ENCODE peak calls at places on chromosomes 7 and 10, in seven cellular contexts. One of them, this sample, is unnamed.

GRCh38 chr10:80497187-80498038 is 40.3 kb upstream of the SH2D4B start:
- DNase-seq in fibroblast of lung: peak
- DNase-seq in fibroblast of pulmonary artery: peak
- DNase-seq in cardiac muscle cell: peak
- DNase-seq in astrocyte of the spinal cord: peak
- DNase-seq in AG04449: no peak
- DNase-seq in thyroid gland: peak
- DNase-seq in this sample: peak

GRCh38 chr10:73908853-73909611 is 1.9 kb upstream of the PLAU start:
- DNase-seq in fibroblast of lung: peak
- DNase-seq in fibroblast of pulmonary artery: peak
- DNase-seq in cardiac muscle cell: peak
- DNase-seq in astrocyte of the spinal cord: peak
- DNase-seq in AG04449: peak
- DNase-seq in thyroid gland: peak
- DNase-seq in this sample: peak

GRCh38 chr10:98800263-98800662 is 353.5 kb upstream of the HPS1 start:
- DNase-seq in fibroblast of lung: no peak
- DNase-seq in fibroblast of pulmonary artery: no peak
- DNase-seq in cardiac muscle cell: no peak
- DNase-seq in astrocyte of the spinal cord: no peak
- DNase-seq in AG04449: no peak
- DNase-seq in thyroid gland: no peak
- DNase-seq in this sample: no peak

GRCh38 chr7:13231216-13231615 is 543.8 kb downstream of the ARL4A start:
- DNase-seq in fibroblast of lung: no peak
- DNase-seq in fibroblast of pulmonary artery: no peak
- DNase-seq in cardiac muscle cell: no peak
- DNase-seq in astrocyte of the spinal cord: no peak
- DNase-seq in AG04449: no peak
- DNase-seq in thyroid gland: no peak
- DNase-seq in this sample: no peak

GRCh38 chr10:81570878-81571794 is 303.9 kb upstream of the NRG3 start:
- DNase-seq in fibroblast of lung: no peak
- DNase-seq in fibroblast of pulmonary artery: no peak
- DNase-seq in cardiac muscle cell: no peak
- DNase-seq in astrocyte of the spinal cord: no peak
- DNase-seq in AG04449: no peak
- DNase-seq in thyroid gland: no peak
- DNase-seq in this sample: no peak

GRCh38 chr10:44306762-44307161 is 78.1 kb downstream of the CXCL12 start:
- DNase-seq in fibroblast of lung: no peak
- DNase-seq in fibroblast of pulmonary artery: no peak
- DNase-seq in cardiac muscle cell: no peak
- DNase-seq in astrocyte of the spinal cord: no peak
- DNase-seq in AG04449: no peak
- DNase-seq in thyroid gland: peak
- DNase-seq in this sample: no peak

GRCh38 chr7:135338151-135338550 is 104.5 kb downstream of the STRA8 start:
- DNase-seq in fibroblast of lung: no peak
- DNase-seq in fibroblast of pulmonary artery: no peak
- DNase-seq in cardiac muscle cell: no peak
- DNase-seq in astrocyte of the spinal cord: no peak
- DNase-seq in AG04449: no peak
- DNase-seq in thyroid gland: peak
- DNase-seq in this sample: no peak

GRCh38 chr10:104242545-104242944 is 10.4 kb upstream of the CFAP43 start:
- DNase-seq in fibroblast of lung: no peak
- DNase-seq in fibroblast of pulmonary artery: no peak
- DNase-seq in cardiac muscle cell: no peak
- DNase-seq in astrocyte of the spinal cord: no peak
- DNase-seq in AG04449: no peak
- DNase-seq in thyroid gland: no peak
- DNase-seq in this sample: no peak

GRCh38 chr7:151408839-151409554 is 841 bp downstream of the WDR86 start:
- DNase-seq in fibroblast of lung: peak
- DNase-seq in fibroblast of pulmonary artery: peak
- DNase-seq in cardiac muscle cell: peak
- DNase-seq in astrocyte of the spinal cord: no peak
- DNase-seq in AG04449: no peak
- DNase-seq in thyroid gland: peak
- DNase-seq in this sample: peak

GRCh38 chr10:95566121-95566520 is 5.0 kb upstream of the SORBS1 start:
- DNase-seq in fibroblast of lung: no peak
- DNase-seq in fibroblast of pulmonary artery: no peak
- DNase-seq in cardiac muscle cell: no peak
- DNase-seq in astrocyte of the spinal cord: no peak
- DNase-seq in AG04449: no peak
- DNase-seq in thyroid gland: no peak
- DNase-seq in this sample: no peak

GRCh38 chr7:55286666-55287065 is 78.5 kb upstream of the LANCL2 start:
- DNase-seq in fibroblast of lung: no peak
- DNase-seq in fibroblast of pulmonary artery: no peak
- DNase-seq in cardiac muscle cell: no peak
- DNase-seq in astrocyte of the spinal cord: no peak
- DNase-seq in AG04449: no peak
- DNase-seq in thyroid gland: no peak
- DNase-seq in this sample: no peak

GRCh38 chr7:91242097-91242846 is 22.0 kb upstream of the FZD1 start:
- DNase-seq in fibroblast of lung: peak
- DNase-seq in fibroblast of pulmonary artery: peak
- DNase-seq in cardiac muscle cell: peak
- DNase-seq in astrocyte of the spinal cord: peak
- DNase-seq in AG04449: no peak
- DNase-seq in thyroid gland: no peak
- DNase-seq in this sample: peak

GRCh38 chr10:132958886-132959295 is 16.5 kb upstream of the CFAP46 start:
- DNase-seq in fibroblast of lung: no peak
- DNase-seq in fibroblast of pulmonary artery: no peak
- DNase-seq in cardiac muscle cell: no peak
- DNase-seq in astrocyte of the spinal cord: no peak
- DNase-seq in AG04449: no peak
- DNase-seq in thyroid gland: peak
- DNase-seq in this sample: no peak

GRCh38 chr7:122148081-122148480 is 4.0 kb upstream of the AASS start:
- DNase-seq in fibroblast of lung: no peak
- DNase-seq in fibroblast of pulmonary artery: no peak
- DNase-seq in cardiac muscle cell: no peak
- DNase-seq in astrocyte of the spinal cord: no peak
- DNase-seq in AG04449: no peak
- DNase-seq in thyroid gland: no peak
- DNase-seq in this sample: no peak

GRCh38 chr7:158400601-158401225 is 186.9 kb downstream of the PTPRN2 start:
- DNase-seq in fibroblast of lung: no peak
- DNase-seq in fibroblast of pulmonary artery: no peak
- DNase-seq in cardiac muscle cell: no peak
- DNase-seq in astrocyte of the spinal cord: no peak
- DNase-seq in AG04449: no peak
- DNase-seq in thyroid gland: no peak
- DNase-seq in this sample: no peak

GRCh38 chr10:122078965-122079401 is 90.0 kb downstream of the TACC2 start:
- DNase-seq in fibroblast of lung: no peak
- DNase-seq in fibroblast of pulmonary artery: no peak
- DNase-seq in cardiac muscle cell: peak
- DNase-seq in astrocyte of the spinal cord: no peak
- DNase-seq in AG04449: no peak
- DNase-seq in thyroid gland: no peak
- DNase-seq in this sample: no peak
- H3K4me3 ChIP-seq in fibroblast of lung: no peak
- H3K4me3 ChIP-seq in fibroblast of pulmonary artery: no peak
- H3K4me3 ChIP-seq in cardiac muscle cell: no peak
- H3K4me3 ChIP-seq in astrocyte of the spinal cord: no peak
- H3K4me3 ChIP-seq in AG04449: no peak
- H3K4me3 ChIP-seq in thyroid gland: no peak
- H3K4me3 ChIP-seq in this sample: no peak

DNA sequence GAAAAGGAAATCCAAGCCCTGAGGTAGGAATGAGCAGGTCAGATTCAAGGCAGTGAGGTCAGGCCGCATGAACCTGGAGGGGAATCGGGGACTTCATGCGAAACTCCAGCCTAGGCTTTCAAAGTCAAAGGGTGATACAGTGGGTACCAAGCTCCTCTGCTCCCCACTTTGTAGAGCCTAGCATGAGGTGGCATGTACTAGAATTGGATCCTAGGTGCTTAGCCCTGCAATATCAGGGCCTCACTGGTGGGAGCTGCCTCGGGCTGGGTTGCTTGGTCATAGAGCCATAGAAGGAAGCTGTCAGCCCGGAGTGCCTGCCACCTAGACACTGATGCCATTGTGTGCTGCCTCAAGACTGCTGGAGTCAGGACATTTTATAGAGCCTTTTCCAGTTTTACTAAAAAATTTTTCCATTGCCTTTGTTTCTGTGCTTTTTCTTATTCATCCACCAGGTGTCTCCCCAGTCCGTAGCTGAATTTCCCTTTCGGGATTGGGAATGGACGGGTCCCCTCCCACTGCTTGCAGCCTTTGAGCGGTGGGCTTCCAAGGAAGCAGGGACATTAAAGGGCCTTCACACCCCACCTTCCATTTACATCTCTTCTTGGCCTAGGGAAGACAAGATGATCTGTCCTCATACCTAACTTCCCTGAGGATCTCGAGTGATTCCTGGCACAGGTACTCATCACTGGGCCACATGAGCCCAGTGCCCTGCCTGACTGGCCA is 5.5 kb upstream of the LZTS2 start:
- DNase-seq in fibroblast of lung: no peak
- DNase-seq in fibroblast of pulmonary artery: peak
- DNase-seq in cardiac muscle cell: peak
- DNase-seq in astrocyte of the spinal cord: peak
- DNase-seq in AG04449: no peak
- DNase-seq in thyroid gland: peak
- DNase-seq in this sample: peak
- TF ChIP-seq CTCF in fibroblast of lung: peak
- TF ChIP-seq CTCF in fibroblast of pulmonary artery: peak
- TF ChIP-seq CTCF in cardiac muscle cell: peak
- TF ChIP-seq CTCF in astrocyte of the spinal cord: peak
- TF ChIP-seq CTCF in AG04449: peak
- TF ChIP-seq CTCF in thyroid gland: peak
- TF ChIP-seq CTCF in this sample: peak

GRCh38 chr7:124031406-124031805 is 1.5 kb downstream of the TMEM229A start:
- DNase-seq in fibroblast of lung: no peak
- DNase-seq in fibroblast of pulmonary artery: no peak
- DNase-seq in cardiac muscle cell: no peak
- DNase-seq in astrocyte of the spinal cord: no peak
- DNase-seq in AG04449: no peak
- DNase-seq in thyroid gland: no peak
- DNase-seq in this sample: no peak

GRCh38 chr7:124033807-124034753 is 1.2 kb upstream of the TMEM229A start:
- DNase-seq in fibroblast of lung: no peak
- DNase-seq in fibroblast of pulmonary artery: no peak
- DNase-seq in cardiac muscle cell: no peak
- DNase-seq in astrocyte of the spinal cord: no peak
- DNase-seq in AG04449: no peak
- DNase-seq in thyroid gland: no peak
- DNase-seq in this sample: no peak

GRCh38 chr7:124033093-124033806 is 383 bp upstream of the TMEM229A start:
- DNase-seq in fibroblast of lung: no peak
- DNase-seq in fibroblast of pulmonary artery: peak
- DNase-seq in cardiac muscle cell: peak
- DNase-seq in astrocyte of the spinal cord: no peak
- DNase-seq in AG04449: no peak
- DNase-seq in thyroid gland: peak
- DNase-seq in this sample: no peak

GRCh38 chr7:124031919-124032318 is 948 bp downstream of the TMEM229A start:
- DNase-seq in fibroblast of lung: no peak
- DNase-seq in fibroblast of pulmonary artery: no peak
- DNase-seq in cardiac muscle cell: no peak
- DNase-seq in astrocyte of the spinal cord: no peak
- DNase-seq in AG04449: no peak
- DNase-seq in thyroid gland: no peak
- DNase-seq in this sample: no peak

DNA sequence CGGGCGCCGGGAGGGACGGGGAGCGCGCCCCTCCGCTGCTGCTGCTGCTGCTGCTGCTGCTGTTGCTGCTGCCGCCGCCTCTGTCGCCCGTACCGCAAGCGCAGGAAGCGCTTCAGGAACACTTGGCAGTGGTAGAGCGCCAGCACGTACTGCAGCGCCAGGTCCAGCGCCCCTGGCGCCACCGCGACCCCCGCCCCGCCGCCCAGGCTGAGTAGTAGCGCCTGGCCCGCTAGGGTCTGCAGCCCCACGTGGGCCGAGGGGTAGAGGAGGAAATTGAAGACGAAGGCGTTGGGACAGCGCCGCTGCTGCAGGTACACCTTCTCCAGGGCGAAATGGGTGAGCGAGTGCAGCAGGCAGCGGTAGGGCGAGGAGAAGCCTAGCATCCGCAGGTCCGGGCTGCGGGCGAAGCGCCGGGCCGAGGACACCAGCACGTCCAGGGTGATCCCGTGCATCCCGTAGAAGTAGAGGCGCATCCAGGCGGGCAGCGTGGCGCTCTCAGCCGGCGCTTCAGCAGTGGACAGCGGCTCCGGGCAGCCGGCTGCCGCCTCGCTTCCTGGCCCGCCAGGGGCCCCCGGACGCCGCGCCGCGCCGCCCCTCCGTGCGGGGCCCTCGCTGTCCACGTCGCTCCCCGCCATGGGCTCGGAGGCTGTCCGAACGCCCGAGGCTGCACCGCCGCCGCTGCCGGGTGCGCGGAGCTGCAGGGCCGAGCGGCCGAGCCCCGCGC is at the start of gene TMEM229A:
- DNase-seq in fibroblast of lung: peak
- DNase-seq in fibroblast of pulmonary artery: peak
- DNase-seq in cardiac muscle cell: peak
- DNase-seq in astrocyte of the spinal cord: peak
- DNase-seq in AG04449: no peak
- DNase-seq in thyroid gland: peak
- DNase-seq in this sample: peak
- H3K4me3 ChIP-seq in fibroblast of lung: no peak
- H3K4me3 ChIP-seq in fibroblast of pulmonary artery: peak
- H3K4me3 ChIP-seq in cardiac muscle cell: peak
- H3K4me3 ChIP-seq in astrocyte of the spinal cord: peak
- H3K4me3 ChIP-seq in AG04449: no peak
- H3K4me3 ChIP-seq in thyroid gland: peak
- H3K4me3 ChIP-seq in this sample: peak

GRCh38 chr10:123807444-123808035 is 84.1 kb downstream of the CPXM2 start:
- DNase-seq in fibroblast of lung: no peak
- DNase-seq in fibroblast of pulmonary artery: peak
- DNase-seq in cardiac muscle cell: peak
- DNase-seq in astrocyte of the spinal cord: no peak
- DNase-seq in AG04449: no peak
- DNase-seq in thyroid gland: no peak
- DNase-seq in this sample: no peak
- TF ChIP-seq CTCF in fibroblast of lung: no peak
- TF ChIP-seq CTCF in fibroblast of pulmonary artery: no peak
- TF ChIP-seq CTCF in cardiac muscle cell: no peak
- TF ChIP-seq CTCF in astrocyte of the spinal cord: no peak
- TF ChIP-seq CTCF in AG04449: no peak
- TF ChIP-seq CTCF in thyroid gland: no peak
- TF ChIP-seq CTCF in this sample: no peak

GRCh38 chr7:36985866-36986402 is 261.6 kb upstream of the AOAH start:
- DNase-seq in fibroblast of lung: peak
- DNase-seq in fibroblast of pulmonary artery: no peak
- DNase-seq in cardiac muscle cell: no peak
- DNase-seq in astrocyte of the spinal cord: no peak
- DNase-seq in AG04449: no peak
- DNase-seq in thyroid gland: no peak
- DNase-seq in this sample: no peak
- H3K4me3 ChIP-seq in fibroblast of lung: no peak
- H3K4me3 ChIP-seq in fibroblast of pulmonary artery: no peak
- H3K4me3 ChIP-seq in cardiac muscle cell: no peak
- H3K4me3 ChIP-seq in astrocyte of the spinal cord: no peak
- H3K4me3 ChIP-seq in AG04449: no peak
- H3K4me3 ChIP-seq in thyroid gland: no peak
- H3K4me3 ChIP-seq in this sample: no peak